ENCODE peak calls at places on chromosome 15, in seven cellular contexts. P is posterior cingulate gyrus; R is activated naive CD4-positive, alpha-beta T cell treated with Interleukin-2 at 50 U/mL for 16 hours; N is activated T-cell treated with anti-CD3 and anti-CD28 coated beads for 1 hour; Q is stimulated activated CD4-positive, alpha-beta T cell treated with anti-CD3 and anti-CD28 coated beads, Interleukin-12 subunit alpha, Interleukin-12 subunit beta, amount 100 ng/mL, for 24 hours; O is T-helper 2 cell; J is D341Med. U is an unnamed sample.

GRCh38 chr15:72740202-72740601 is 43.4 kb downstream of the ADPGK start:
- DNase-seq in P (no peak), R (no peak), N (no peak), Q (no peak), O (no peak), J (no peak), U (no peak)

GRCh38 chr15:73399163-73399562 is 30.4 kb upstream of the HCN4 start:
- DNase-seq in P (no peak), R (no peak), N (no peak), Q (no peak), O (no peak), J (no peak), U (no peak)

GRCh38 chr15:101127503-101128076 is 124.3 kb downstream of the CHSY1 start:
- DNase-seq in P (peak), R (peak), N (no peak), Q (peak), O (no peak), J (peak), U (peak)

GRCh38 chr15:28885630-28886430 is at the start of gene APBA2:
- DNase-seq in P (peak), R (peak), N (peak), Q (peak), O (no peak), J (peak), U (peak)

GRCh38 chr15:85750319-85750806 is 44.4 kb downstream of the KLHL25 start:
- DNase-seq in P (peak), R (no peak), N (no peak), Q (no peak), O (no peak), J (peak), U (no peak)

GRCh38 chr15:31442203-31443090 is 115.8 kb downstream of the KLF13 start:
- DNase-seq in P (no peak), R (no peak), N (no peak), Q (no peak), O (no peak), J (peak), U (no peak)

GRCh38 chr15:50304856-50305255 is 39.3 kb upstream of the HDC start:
- DNase-seq in P (no peak), R (no peak), N (no peak), Q (no peak), O (no peak), J (no peak), U (no peak)

GRCh38 chr15:69193948-69194827 is 33.8 kb downstream of the GLCE start:
- DNase-seq in P (no peak), R (no peak), N (no peak), Q (no peak), O (no peak), J (no peak), U (no peak)

GRCh38 chr15:92930061-92930460 is 29.9 kb downstream of the CHD2 start:
- DNase-seq in P (no peak), R (no peak), N (no peak), Q (no peak), O (no peak), J (no peak), U (no peak)

GRCh38 chr15:36501063-36501678 is 78.3 kb upstream of the CDIN1 start:
- DNase-seq in P (no peak), R (no peak), N (no peak), Q (no peak), O (no peak), J (peak), U (no peak)

GRCh38 chr15:30885814-30886213 is 17.9 kb upstream of the FAN1 start:
- DNase-seq in P (no peak), R (no peak), N (no peak), Q (no peak), O (no peak), J (no peak), U (no peak)

GRCh38 chr15:66723826-66724731 is 22.0 kb downstream of the SMAD6 start:
- DNase-seq in P (no peak), R (no peak), N (no peak), Q (no peak), O (no peak), J (no peak), U (no peak)

GRCh38 chr15:72196409-72197044 is 1.1 kb downstream of the GRAMD2A start:
- DNase-seq in P (peak), R (no peak), N (no peak), Q (no peak), O (no peak), J (no peak), U (no peak)

GRCh38 chr15:64146885-64147681 is 4.4 kb upstream of the SNX22 start:
- DNase-seq in P (peak), R (no peak), N (no peak), Q (no peak), O (no peak), J (no peak), U (no peak)

GRCh38 chr15:55791576-55792400 is 48.8 kb upstream of the PRTG start:
- DNase-seq in P (peak), R (no peak), N (no peak), Q (no peak), O (no peak), J (no peak), U (no peak)

GRCh38 chr15:39797407-39797806 is 14.8 kb upstream of the FSIP1 start:
- DNase-seq in P (no peak), R (no peak), N (no peak), Q (no peak), O (no peak), J (no peak), U (no peak)

GRCh38 chr15:40075298-40076044 is 33.2 kb downstream of the BMF start:
- DNase-seq in P (peak), R (no peak), N (no peak), Q (no peak), O (no peak), J (no peak), U (no peak)

GRCh38 chr15:63349156-63349555 is 32.5 kb downstream of the CA12 start:
- DNase-seq in P (no peak), R (no peak), N (no peak), Q (no peak), O (no peak), J (no peak), U (no peak)

GRCh38 chr15:73564255-73564654 is 68.9 kb downstream of the NPTN start:
- DNase-seq in P (no peak), R (no peak), N (no peak), Q (no peak), O (no peak), J (no peak), U (no peak)

GRCh38 chr15:101200181-101200580 is 51.7 kb downstream of the CHSY1 start:
- DNase-seq in P (no peak), R (no peak), N (no peak), Q (no peak), O (no peak), J (no peak), U (no peak)

GRCh38 chr15:72722071-72722696 is 36.2 kb downstream of the BBS4 start:
- DNase-seq in P (no peak), R (peak), N (peak), Q (peak), O (peak), J (peak), U (peak)

GRCh38 chr15:39581501-39582285 is 814 bp downstream of the THBS1 start:
- DNase-seq in P (peak), R (no peak), N (no peak), Q (no peak), O (no peak), J (peak), U (no peak)

GRCh38 chr15:80944818-80945217 is 44.8 kb downstream of the MESD start:
- DNase-seq in P (no peak), R (no peak), N (no peak), Q (no peak), O (no peak), J (no peak), U (no peak)

GRCh38 chr15:58924326-58924725 is 9.2 kb downstream of the SLTM start:
- DNase-seq in P (no peak), R (no peak), N (no peak), Q (no peak), O (no peak), J (no peak), U (no peak)

GRCh38 chr15:68546318-68546717 is 32.5 kb upstream of the CORO2B start:
- DNase-seq in P (no peak), R (no peak), N (no peak), Q (no peak), O (no peak), J (no peak), U (no peak)